ENCODE peak calls at places on chromosome 2, in eight cellular contexts. Y, R, W, H, S, P, L and M are unnamed samples.

GRCh38 chr2:142300517-142300916 is 169.7 kb upstream of the LRP1B start:
- DNase-seq in Y (no peak), R (no peak), W (no peak), H (no peak), S (no peak), P (no peak), L (no peak), M (no peak)

GRCh38 chr2:208329485-208329884 is 63.4 kb downstream of the PIKFYVE start:
- DNase-seq in Y (no peak), R (no peak), W (no peak), H (no peak), S (no peak), P (no peak), L (no peak), M (no peak)

GRCh38 chr2:104872866-104873688 is 19.2 kb downstream of the POU3F3 start:
- DNase-seq in Y (peak), R (peak), W (no peak), H (peak), S (peak), P (peak), L (peak), M (peak)

GRCh38 chr2:208595386-208596275 is 189.0 kb downstream of the PTH2R start:
- DNase-seq in Y (no peak), R (peak), W (no peak), H (peak), S (no peak), P (peak), L (peak), M (no peak)

GRCh38 chr2:224302952-224303351 is 99.0 kb downstream of the FAM124B start:
- DNase-seq in Y (no peak), R (no peak), W (no peak), H (no peak), S (no peak), P (no peak), L (no peak), M (no peak)

GRCh38 chr2:237553959-237554358 is 12.4 kb upstream of the PRLH start:
- DNase-seq in Y (no peak), R (no peak), W (no peak), H (no peak), S (no peak), P (no peak), L (no peak), M (no peak)

GRCh38 chr2:127398239-127398590 is 10.4 kb upstream of the MAP3K2 start:
- DNase-seq in Y (peak), R (peak), W (no peak), H (peak), S (no peak), P (no peak), L (peak), M (peak)

GRCh38 chr2:241309684-241310117 is 5.8 kb downstream of the HDLBP start:
- DNase-seq in Y (peak), R (no peak), W (no peak), H (no peak), S (peak), P (no peak), L (no peak), M (peak)

GRCh38 chr2:98502556-98503335 is 58.1 kb downstream of the INPP4A start:
- DNase-seq in Y (peak), R (no peak), W (no peak), H (no peak), S (no peak), P (no peak), L (no peak), M (no peak)

GRCh38 chr2:232937278-232937906 is 67.3 kb downstream of the SNORC start:
- DNase-seq in Y (no peak), R (peak), W (no peak), H (peak), S (no peak), P (no peak), L (peak), M (no peak)

GRCh38 chr2:222303828-222304736 is 5.3 kb upstream of the PAX3 start:
- DNase-seq in Y (no peak), R (no peak), W (no peak), H (no peak), S (no peak), P (peak), L (no peak), M (no peak)

GRCh38 chr2:96952016-96952750 is 34.2 kb downstream of the FAM178B start:
- DNase-seq in Y (no peak), R (no peak), W (no peak), H (no peak), S (no peak), P (no peak), L (no peak), M (no peak)

GRCh38 chr2:158573739-158574138 is 117.0 kb downstream of the PKP4 start:
- DNase-seq in Y (no peak), R (no peak), W (no peak), H (peak), S (no peak), P (peak), L (no peak), M (no peak)

GRCh38 chr2:156219491-156220100 is 112.9 kb downstream of the NR4A2 start:
- DNase-seq in Y (no peak), R (no peak), W (no peak), H (no peak), S (no peak), P (no peak), L (no peak), M (no peak)

GRCh38 chr2:156211318-156211717 is 121.2 kb downstream of the NR4A2 start:
- DNase-seq in Y (no peak), R (no peak), W (no peak), H (no peak), S (no peak), P (no peak), L (no peak), M (no peak)

GRCh38 chr2:156215656-156216055 is 116.9 kb downstream of the NR4A2 start:
- DNase-seq in Y (no peak), R (no peak), W (no peak), H (no peak), S (no peak), P (no peak), L (no peak), M (no peak)
- TF ChIP-seq CTCF in Y (no peak), R (no peak), W (no peak), H (no peak), S (no peak), P (no peak), L (no peak), M (no peak)

DNA sequence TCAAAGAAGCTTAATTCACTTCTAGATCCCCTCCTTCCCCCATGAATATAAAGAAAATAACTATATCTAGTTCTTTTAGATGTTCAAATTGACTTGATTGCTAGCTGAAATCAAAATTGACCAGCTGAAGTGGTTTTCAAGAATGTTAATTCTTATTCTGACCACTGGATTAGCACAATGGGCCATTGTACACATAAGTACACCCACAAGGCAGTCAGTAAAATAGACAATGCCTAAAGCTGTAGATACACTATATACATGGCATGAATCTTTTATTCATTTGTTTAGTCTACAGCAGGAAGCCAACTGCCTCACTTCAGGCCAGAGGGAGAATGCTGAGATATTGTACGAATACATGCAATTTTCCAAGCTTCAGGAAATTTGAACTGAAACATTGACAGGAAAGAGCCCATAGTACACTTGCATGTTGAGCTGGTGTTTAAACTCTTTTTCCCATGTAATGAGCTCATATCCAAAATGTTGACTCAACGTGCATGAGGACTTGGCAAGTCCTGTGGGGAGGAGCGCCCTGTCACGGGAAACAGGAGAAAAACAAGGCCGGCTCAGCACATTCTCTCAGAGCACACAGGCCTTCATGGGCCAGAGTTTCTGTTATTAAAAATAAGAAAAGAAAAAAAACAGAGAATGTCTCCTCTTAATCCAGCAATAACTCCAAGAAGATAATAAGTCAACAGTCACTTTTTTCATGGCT is 111.6 kb upstream of the CYP1B1 start:
- DNase-seq in Y (no peak), R (no peak), W (no peak), H (no peak), S (no peak), P (no peak), L (no peak), M (no peak)
- TF ChIP-seq CTCF in Y (no peak), R (no peak), W (no peak), H (no peak), S (no peak), P (no peak), L (no peak), M (no peak)

DNA sequence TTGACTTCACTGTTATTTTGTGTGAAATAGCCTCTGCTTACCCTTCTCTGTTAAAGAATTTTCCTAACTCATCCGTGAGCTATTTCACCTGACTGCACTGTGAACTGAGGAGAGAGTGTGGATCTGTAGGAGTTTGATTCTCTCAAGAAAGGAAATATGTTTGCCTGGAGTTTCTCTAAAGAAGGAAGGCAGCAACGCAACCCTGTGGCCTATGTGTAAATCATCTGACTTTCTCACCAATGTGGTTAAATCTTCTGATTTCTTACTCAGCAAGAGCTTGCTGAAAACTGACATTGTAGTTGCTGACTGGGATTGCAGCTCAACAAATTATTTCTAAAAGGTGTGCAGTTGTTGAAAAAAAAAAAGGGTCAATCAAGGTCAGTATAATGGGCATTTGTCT is 153.9 kb upstream of the PELI1 start:
- DNase-seq in Y (no peak), R (no peak), W (no peak), H (no peak), S (no peak), P (no peak), L (no peak), M (no peak)
- TF ChIP-seq CTCF in Y (no peak), R (no peak), W (no peak), H (no peak), S (no peak), P (no peak), L (no peak), M (no peak)

GRCh38 chr2:180001726-180002125 is 5.4 kb downstream of the CWC22 start:
- DNase-seq in Y (no peak), R (no peak), W (no peak), H (no peak), S (no peak), P (no peak), L (no peak), M (no peak)
- TF ChIP-seq CTCF in Y (no peak), R (no peak), W (peak), H (no peak), S (no peak), P (no peak), L (peak), M (no peak)